ENCODE peak calls at places on chromosomes 6 and 20, in four cellular contexts. One of them, this sample, is unnamed.

GRCh38 chr6:89145461-89145961 is 344 bp upstream of the PM20D2 start:
- DNase-seq in GM23248: peak
- DNase-seq in HCT116: no peak
- DNase-seq in hepatocyte: peak
- DNase-seq in this sample: peak

GRCh38 chr6:107106165-107106564 is 9.2 kb downstream of the BEND3 start:
- DNase-seq in GM23248: no peak
- DNase-seq in hepatocyte: no peak
- DNase-seq in HCT116: no peak
- DNase-seq in this sample: peak

GRCh38 chr6:104789770-104790190 is 69.9 kb downstream of the HACE1 start:
- DNase-seq in HCT116: peak
- DNase-seq in GM23248: peak
- DNase-seq in hepatocyte: peak
- DNase-seq in this sample: peak

GRCh38 chr6:68527691-68528090 is 107.4 kb upstream of the ADGRB3 start:
- DNase-seq in hepatocyte: no peak
- DNase-seq in HCT116: no peak
- DNase-seq in GM23248: no peak
- DNase-seq in this sample: no peak

GRCh38 chr6:167676000-167676665 is 150.6 kb upstream of the AFDN start:
- DNase-seq in hepatocyte: peak
- DNase-seq in HCT116: no peak
- DNase-seq in GM23248: no peak
- DNase-seq in this sample: no peak

GRCh38 chr6:75802366-75802765 is 53.3 kb downstream of the MYO6 start:
- DNase-seq in HCT116: peak
- DNase-seq in hepatocyte: no peak
- DNase-seq in GM23248: peak
- DNase-seq in this sample: no peak

GRCh38 chr6:108526739-108527174 is 34.0 kb upstream of the FOXO3 start:
- DNase-seq in hepatocyte: peak
- DNase-seq in HCT116: no peak
- DNase-seq in GM23248: peak
- DNase-seq in this sample: peak

GRCh38 chr6:30163090-30163917 is at the start of gene TRIM15:
- DNase-seq in hepatocyte: peak
- DNase-seq in GM23248: peak
- DNase-seq in HCT116: peak
- DNase-seq in this sample: peak

GRCh38 chr6:52285174-52286068 is 879 bp upstream of the MCM3 start:
- DNase-seq in hepatocyte: no peak
- DNase-seq in GM23248: peak
- DNase-seq in HCT116: no peak
- DNase-seq in this sample: peak

GRCh38 chr20:32062776-32063170 is 10.7 kb downstream of the HCK start:
- DNase-seq in GM23248: no peak
- DNase-seq in HCT116: no peak
- DNase-seq in hepatocyte: no peak
- DNase-seq in this sample: no peak

GRCh38 chr6:7640607-7641577 is 50.9 kb downstream of the SNRNP48 start:
- DNase-seq in HCT116: peak
- DNase-seq in GM23248: peak
- DNase-seq in hepatocyte: peak
- DNase-seq in this sample: peak

GRCh38 chr20:23010096-23010495 is 25.0 kb upstream of the SSTR4 start:
- DNase-seq in HCT116: no peak
- DNase-seq in hepatocyte: no peak
- DNase-seq in GM23248: no peak
- DNase-seq in this sample: no peak

GRCh38 chr20:63705232-63706026 is 2.3 kb downstream of the ARFRP1 start:
- DNase-seq in GM23248: no peak
- DNase-seq in HCT116: no peak
- DNase-seq in hepatocyte: no peak
- DNase-seq in this sample: no peak

GRCh38 chr6:134373282-134373922 is 55.5 kb upstream of the SGK1 start:
- DNase-seq in HCT116: no peak
- DNase-seq in GM23248: peak
- DNase-seq in hepatocyte: peak
- DNase-seq in this sample: no peak

GRCh38 chr6:154689654-154690053 is 43.6 kb upstream of the SCAF8 start:
- DNase-seq in GM23248: no peak
- DNase-seq in hepatocyte: no peak
- DNase-seq in HCT116: no peak
- DNase-seq in this sample: no peak

GRCh38 chr6:34391711-34392496 is 565 bp downstream of the NUDT3 start:
- DNase-seq in HCT116: no peak
- DNase-seq in GM23248: peak
- DNase-seq in hepatocyte: peak
- DNase-seq in this sample: peak

GRCh38 chr20:49272654-49273053 is 5.2 kb downstream of the ZNFX1 start:
- DNase-seq in hepatocyte: no peak
- DNase-seq in GM23248: no peak
- DNase-seq in HCT116: no peak
- DNase-seq in this sample: no peak

GRCh38 chr6:126040826-126041225 is 54.5 kb downstream of the TRMT11 start:
- DNase-seq in hepatocyte: peak
- DNase-seq in GM23248: peak
- DNase-seq in HCT116: no peak
- DNase-seq in this sample: no peak

GRCh38 chr6:123648020-123648580 is 11.3 kb upstream of the TRDN start:
- DNase-seq in hepatocyte: no peak
- DNase-seq in HCT116: no peak
- DNase-seq in GM23248: no peak
- DNase-seq in this sample: no peak

GRCh38 chr6:22421187-22421586 is 124.4 kb upstream of the PRL start:
- DNase-seq in HCT116: no peak
- DNase-seq in hepatocyte: no peak
- DNase-seq in GM23248: peak
- DNase-seq in this sample: no peak

GRCh38 chr20:59752704-59753460 is 148.5 kb downstream of the PHACTR3 start:
- DNase-seq in HCT116: no peak
- DNase-seq in GM23248: peak
- DNase-seq in hepatocyte: no peak
- DNase-seq in this sample: no peak

GRCh38 chr6:47247227-47247797 is 62.4 kb downstream of the TNFRSF21 start:
- DNase-seq in HCT116: no peak
- DNase-seq in GM23248: peak
- DNase-seq in hepatocyte: no peak
- DNase-seq in this sample: no peak

GRCh38 chr6:96749891-96750290 is 87.4 kb downstream of the GPR63 start:
- DNase-seq in hepatocyte: no peak
- DNase-seq in HCT116: no peak
- DNase-seq in GM23248: no peak
- DNase-seq in this sample: no peak

GRCh38 chr20:53768329-53768728 is 174.7 kb upstream of the ZNF217 start:
- DNase-seq in GM23248: no peak
- DNase-seq in hepatocyte: no peak
- DNase-seq in HCT116: no peak
- DNase-seq in this sample: peak

GRCh38 chr20:63898882-63899558 is 4.1 kb downstream of the DNAJC5 start:
- DNase-seq in HCT116: no peak
- DNase-seq in hepatocyte: no peak
- DNase-seq in GM23248: no peak
- DNase-seq in this sample: no peak

GRCh38 chr6:107550241-107550840 is 60.4 kb downstream of the SOBP start:
- DNase-seq in HCT116: no peak
- DNase-seq in hepatocyte: no peak
- DNase-seq in GM23248: no peak
- DNase-seq in this sample: no peak

GRCh38 chr6:19465240-19465639 is 371.9 kb upstream of the ID4 start:
- DNase-seq in HCT116: no peak
- DNase-seq in GM23248: no peak
- DNase-seq in hepatocyte: no peak
- DNase-seq in this sample: no peak

GRCh38 chr6:156630613-156631302 is 146.4 kb upstream of the ARID1B start:
- DNase-seq in HCT116: no peak
- DNase-seq in GM23248: no peak
- DNase-seq in hepatocyte: no peak
- DNase-seq in this sample: peak

GRCh38 chr20:24697411-24697810 is 228.0 kb downstream of the SYNDIG1 start:
- DNase-seq in GM23248: no peak
- DNase-seq in hepatocyte: no peak
- DNase-seq in HCT116: no peak
- DNase-seq in this sample: no peak

GRCh38 chr6:110063864-110064263 is 85.8 kb downstream of the GPR6 start:
- DNase-seq in HCT116: no peak
- DNase-seq in GM23248: no peak
- DNase-seq in hepatocyte: no peak
- DNase-seq in this sample: no peak

GRCh38 chr6:167528239-167528638 is 203.4 kb downstream of the TTLL2 start:
- DNase-seq in HCT116: no peak
- DNase-seq in GM23248: no peak
- DNase-seq in hepatocyte: no peak
- DNase-seq in this sample: no peak

GRCh38 chr20:15703171-15703911 is 869.9 kb downstream of the KIF16B start:
- DNase-seq in hepatocyte: peak
- DNase-seq in GM23248: peak
- DNase-seq in HCT116: no peak
- DNase-seq in this sample: no peak

GRCh38 chr6:130906736-130907381 is 79.7 kb downstream of the SMLR1 start:
- DNase-seq in GM23248: peak
- DNase-seq in hepatocyte: no peak
- DNase-seq in HCT116: no peak
- DNase-seq in this sample: no peak

GRCh38 chr6:15329154-15329781 is 83.4 kb downstream of the JARID2 start:
- DNase-seq in HCT116: no peak
- DNase-seq in GM23248: peak
- DNase-seq in hepatocyte: no peak
- DNase-seq in this sample: no peak

GRCh38 chr6:145699462-145699861 is 35.9 kb downstream of the EPM2A start:
- DNase-seq in HCT116: no peak
- DNase-seq in GM23248: peak
- DNase-seq in hepatocyte: no peak
- DNase-seq in this sample: no peak
- TF ChIP-seq EZH2phosphoT487 in HCT116: no peak
- TF ChIP-seq EZH2phosphoT487 in GM23248: no peak
- TF ChIP-seq EZH2phosphoT487 in hepatocyte: no peak
- TF ChIP-seq EZH2phosphoT487 in this sample: no peak

GRCh38 chr6:118706702-118707101 is 55.3 kb upstream of the CEP85L start:
- DNase-seq in HCT116: no peak
- DNase-seq in GM23248: peak
- DNase-seq in hepatocyte: no peak
- DNase-seq in this sample: peak
- H3K27ac ChIP-seq in HCT116: no peak
- H3K27ac ChIP-seq in GM23248: peak
- H3K27ac ChIP-seq in hepatocyte: no peak
- H3K27ac ChIP-seq in this sample: peak

DNA sequence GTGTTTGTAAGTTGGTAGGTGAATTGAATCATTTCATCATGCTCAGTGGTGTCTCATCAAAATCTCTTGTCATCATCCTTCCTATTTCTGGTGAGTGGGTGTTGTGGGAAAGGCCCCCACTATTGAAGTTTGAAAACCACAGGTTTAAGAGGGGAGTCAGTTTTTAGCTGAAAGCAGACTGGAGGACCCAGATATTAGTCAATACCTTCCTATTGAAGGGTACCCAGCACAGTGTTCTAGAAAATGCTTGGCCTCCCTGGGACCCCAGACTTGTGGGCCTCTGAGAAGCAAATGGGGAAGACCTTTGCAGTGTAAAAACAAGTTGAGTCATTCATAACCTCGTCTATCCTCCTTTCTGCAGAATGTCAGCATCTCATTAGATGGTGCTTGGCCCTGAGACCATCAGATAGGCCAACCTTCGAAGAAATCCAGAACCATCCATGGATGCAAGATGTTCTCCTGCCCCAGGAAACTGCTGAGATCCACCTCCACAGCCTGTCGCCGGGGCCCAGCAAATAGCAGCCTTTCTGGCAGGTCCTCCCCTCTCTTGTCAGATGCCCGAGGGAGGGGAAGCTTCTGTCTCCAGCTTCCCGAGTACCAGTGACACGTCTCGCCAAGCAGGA is 3.7 kb downstream of the PIM1 start:
- DNase-seq in GM23248: peak
- DNase-seq in hepatocyte: no peak
- DNase-seq in HCT116: no peak
- DNase-seq in this sample: no peak
- TF ChIP-seq EZH2phosphoT487 in GM23248: no peak
- TF ChIP-seq EZH2phosphoT487 in hepatocyte: no peak
- TF ChIP-seq EZH2phosphoT487 in HCT116: no peak
- TF ChIP-seq EZH2phosphoT487 in this sample: no peak

GRCh38 chr6:53627391-53628218 is 38.0 kb downstream of the KLHL31 start:
- DNase-seq in GM23248: no peak
- DNase-seq in HCT116: no peak
- DNase-seq in hepatocyte: no peak
- DNase-seq in this sample: no peak

GRCh38 chr6:53629862-53630532 is 35.6 kb downstream of the KLHL31 start:
- DNase-seq in hepatocyte: no peak
- DNase-seq in HCT116: no peak
- DNase-seq in GM23248: no peak
- DNase-seq in this sample: no peak

GRCh38 chr6:53629120-53629477 is 36.5 kb downstream of the KLHL31 start:
- DNase-seq in GM23248: no peak
- DNase-seq in HCT116: no peak
- DNase-seq in hepatocyte: no peak
- DNase-seq in this sample: no peak

GRCh38 chr6:53630533-53631269 is 34.9 kb downstream of the KLHL31 start:
- DNase-seq in HCT116: no peak
- DNase-seq in hepatocyte: no peak
- DNase-seq in GM23248: no peak
- DNase-seq in this sample: no peak

DNA sequence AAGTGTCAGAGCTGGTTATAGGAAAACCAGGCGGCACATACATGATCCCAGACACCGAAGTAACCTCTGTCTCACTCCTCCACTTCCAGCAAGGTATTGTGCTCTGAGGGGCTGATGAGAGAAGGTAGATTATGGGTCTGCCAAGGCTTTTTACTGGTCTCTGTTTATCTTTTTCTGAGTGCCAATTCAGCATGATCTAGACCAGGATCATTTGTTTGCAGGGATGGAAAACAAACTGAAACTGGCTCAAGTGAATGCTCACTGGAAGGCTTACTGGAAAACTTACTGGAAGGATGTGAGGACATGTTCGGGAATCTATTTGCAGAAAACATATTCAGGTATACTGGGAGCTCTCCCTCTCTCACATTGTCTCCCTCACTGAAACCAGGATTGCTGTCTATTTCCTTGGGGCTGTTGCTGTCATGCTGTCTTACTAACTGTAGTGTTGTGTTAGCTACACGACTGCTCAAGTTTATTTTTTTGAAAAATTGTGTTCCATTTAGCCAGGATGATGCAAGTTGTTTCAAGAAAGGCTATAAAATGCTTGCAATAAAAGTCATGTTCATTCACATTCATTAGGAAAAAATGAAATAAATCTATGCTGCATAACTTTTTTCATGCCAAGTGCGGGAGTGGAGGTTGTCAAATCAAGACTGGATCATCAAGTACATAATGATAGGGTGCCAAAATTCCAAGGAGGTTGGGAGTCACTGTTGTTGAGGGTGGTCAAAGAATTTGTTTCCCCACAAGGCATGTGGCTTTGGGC is 37.0 kb downstream of the KLHL31 start:
- DNase-seq in GM23248: peak
- DNase-seq in HCT116: no peak
- DNase-seq in hepatocyte: no peak
- DNase-seq in this sample: no peak
- H3K27ac ChIP-seq in GM23248: peak
- H3K27ac ChIP-seq in HCT116: no peak
- H3K27ac ChIP-seq in hepatocyte: peak
- H3K27ac ChIP-seq in this sample: no peak

GRCh38 chr6:4678506-4679300 is 97.5 kb upstream of the CDYL start:
- DNase-seq in GM23248: no peak
- DNase-seq in HCT116: no peak
- DNase-seq in hepatocyte: no peak
- DNase-seq in this sample: no peak
- TF ChIP-seq EZH2phosphoT487 in GM23248: no peak
- TF ChIP-seq EZH2phosphoT487 in HCT116: no peak
- TF ChIP-seq EZH2phosphoT487 in hepatocyte: no peak
- TF ChIP-seq EZH2phosphoT487 in this sample: no peak